ENCODE peak calls at places on chromosomes 16 and 17, in five cellular contexts. U, Q, K, B and R are unnamed samples.

GRCh38 chr16:30141750-30142149 is 18.7 kb upstream of the MAPK3 start:
- DNase-seq in U (no peak), Q (no peak), K (no peak), B (no peak), R (no peak)

GRCh38 chr16:70746708-70747424 is 54.1 kb downstream of the VAC14 start:
- DNase-seq in U (no peak), Q (peak; percentile 10), K (peak; percentile 84), B (peak; percentile 78), R (peak; percentile 43)

GRCh38 chr17:75242461-75243042 is 18.9 kb downstream of the GGA3 start:
- DNase-seq in U (peak; percentile 77), Q (peak; percentile 53), K (no peak), B (no peak), R (no peak)

GRCh38 chr17:65856865-65857264 is 295.4 kb upstream of the AXIN2 start:
- DNase-seq in U (no peak), Q (no peak), K (no peak), B (peak; percentile 32), R (no peak)

GRCh38 chr16:30485818-30486436 is 13.4 kb downstream of the ITGAL start:
- DNase-seq in U (no peak), Q (no peak), K (no peak), B (no peak), R (no peak)

GRCh38 chr17:42518046-42518754 is 17.8 kb upstream of the NAGLU start:
- DNase-seq in U (no peak), Q (no peak), K (peak; percentile 90), B (peak; percentile 84), R (no peak)

GRCh38 chr17:10631048-10631700 is 25.9 kb downstream of the MYH3 start:
- DNase-seq in U (no peak), Q (no peak), K (no peak), B (no peak), R (no peak)

GRCh38 chr16:30615358-30616076 is 5.3 kb upstream of the ZNF689 start:
- DNase-seq in U (peak; percentile 53), Q (peak; percentile 77), K (peak; percentile 70), B (no peak), R (peak; percentile 61)

GRCh38 chr16:54342001-54342776 is 55.6 kb upstream of the IRX3 start:
- DNase-seq in U (no peak), Q (no peak), K (no peak), B (peak; percentile 66), R (no peak)

GRCh38 chr17:4536742-4537411 is 18.3 kb downstream of the MYBBP1A start:
- DNase-seq in U (no peak), Q (no peak), K (peak; percentile 70), B (no peak), R (no peak)

GRCh38 chr16:55491691-55492090 is 12.7 kb downstream of the MMP2 start:
- DNase-seq in U (no peak), Q (no peak), K (no peak), B (no peak), R (no peak)

GRCh38 chr16:2486645-2487516 is 12.0 kb downstream of the TBC1D24 start:
- DNase-seq in U (peak; percentile 79), Q (peak; percentile 50), K (peak; percentile 79), B (no peak), R (peak; percentile 54)

GRCh38 chr16:67394271-67395104 is 1.2 kb upstream of the TPPP3 start:
- DNase-seq in U (no peak), Q (no peak), K (peak; percentile 63), B (no peak), R (no peak)

GRCh38 chr17:21214015-21214776 is at the start of gene TMEM11:
- DNase-seq in U (peak; percentile 94), Q (peak; percentile 97), K (peak; percentile 99), B (peak; percentile 95), R (peak; percentile 95)

GRCh38 chr17:8105957-8106398 is 12.3 kb downstream of the ALOXE3 start:
- DNase-seq in U (no peak), Q (peak; percentile 31), K (no peak), B (peak; percentile 84), R (no peak)

GRCh38 chr16:65314246-65315003 is 192.6 kb upstream of the CDH11 start:
- DNase-seq in U (no peak), Q (no peak), K (no peak), B (no peak), R (no peak)

GRCh38 chr16:8795096-8795495 is 2.3 kb downstream of the TMEM186 start:
- DNase-seq in U (no peak), Q (no peak), K (no peak), B (no peak), R (no peak)
- H3K27ac ChIP-seq in U (no peak overlapping the region), Q (no peak overlapping the region), K (no peak overlapping the region), B (no peak overlapping the region), R (no peak overlapping the region)

DNA sequence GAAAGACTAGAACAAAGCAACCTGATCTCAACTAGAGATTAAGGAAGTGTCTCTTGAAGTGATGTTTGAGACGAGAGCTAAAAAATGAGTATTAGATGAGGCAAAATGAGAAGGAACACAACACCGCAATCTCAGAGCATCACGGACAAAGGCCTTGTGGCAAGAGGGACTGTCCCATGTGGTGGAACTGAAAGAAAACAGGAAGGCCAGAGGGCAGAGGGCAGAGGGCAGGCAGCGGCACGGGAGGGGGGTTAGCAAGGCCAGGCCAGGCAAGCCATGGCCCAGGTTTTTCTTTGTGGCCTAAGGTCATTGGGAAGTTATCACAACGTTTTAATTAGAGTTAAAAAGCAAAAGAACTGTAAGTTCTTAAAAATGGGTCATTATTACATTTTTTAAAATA is 22.5 kb downstream of the RPA1 start:
- DNase-seq in U (no peak), Q (no peak), K (no peak), B (no peak), R (no peak)
- H3K36me3 ChIP-seq in U (peaks cover 21% of the 10 kb centered on the region), Q (peaks cover 88% of the 10 kb centered on the region), K (peaks cover 88% of the 10 kb centered on the region), B (peaks cover 17% of the 10 kb centered on the region), R (peaks cover 56% of the 10 kb centered on the region)

GRCh38 chr17:49647256-49647585 is 30.7 kb downstream of the SPOP start:
- DNase-seq in U (no peak), Q (no peak), K (no peak), B (no peak), R (no peak)
- H3K27ac ChIP-seq in U (no peak overlapping the region), Q (no peak overlapping the region), K (peak overlapping the region; percentile 89), B (peak overlapping the region; percentile 26), R (no peak overlapping the region)

GRCh38 chr16:28867241-28867640 is 3.6 kb downstream of the SH2B1 start:
- DNase-seq in U (no peak), Q (no peak), K (no peak), B (no peak), R (no peak)
- H3K36me3 ChIP-seq in U (peaks cover 24% of the 10 kb centered on the region), Q (peaks cover 47% of the 10 kb centered on the region), K (peaks cover 60% of the 10 kb centered on the region), B (peaks cover 21% of the 10 kb centered on the region), R (no peaks in the 10 kb centered on the region)

GRCh38 chr17:37425268-37425667 is 18.6 kb downstream of the TADA2A start:
- DNase-seq in U (no peak), Q (no peak), K (no peak), B (no peak), R (no peak)

GRCh38 chr17:37429039-37429438 is 22.4 kb downstream of the TADA2A start:
- DNase-seq in U (no peak), Q (no peak), K (no peak), B (no peak), R (no peak)

GRCh38 chr17:37429442-37429841 is 22.8 kb downstream of the TADA2A start:
- DNase-seq in U (no peak), Q (no peak), K (no peak), B (peak; percentile 21), R (no peak)

GRCh38 chr17:37432671-37433070 is 26.0 kb downstream of the TADA2A start:
- DNase-seq in U (no peak), Q (no peak), K (no peak), B (no peak), R (no peak)

DNA sequence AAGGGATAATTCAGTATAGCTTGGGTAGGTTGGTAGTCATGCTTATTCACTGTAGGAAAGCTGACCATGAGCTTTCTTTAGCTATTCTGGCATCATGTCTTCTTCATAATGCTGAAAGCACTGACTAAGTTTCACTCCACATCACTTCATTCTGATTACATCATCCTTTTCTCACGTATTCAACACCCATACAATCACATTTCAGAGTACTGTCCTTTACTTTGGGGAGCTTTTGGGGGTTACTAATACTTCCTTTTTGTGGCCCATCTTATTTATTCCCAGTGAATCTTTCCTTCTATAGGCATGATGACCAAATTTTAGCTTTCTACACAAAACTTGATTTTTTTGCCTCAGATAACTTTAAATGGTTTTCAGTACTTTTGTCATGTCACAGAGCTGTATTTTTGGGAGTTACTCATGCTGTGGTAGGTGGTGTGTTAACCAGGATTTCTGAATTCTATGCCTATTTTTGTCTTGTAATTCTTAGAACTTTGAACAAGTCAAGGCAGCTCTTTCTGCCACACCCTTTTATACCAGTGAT is 23.4 kb downstream of the TADA2A start:
- DNase-seq in U (no peak), Q (no peak), K (no peak), B (peak; percentile 88), R (no peak)
- H3K27ac ChIP-seq in U (no peak overlapping the region), Q (no peak overlapping the region), K (peak overlapping the region; percentile 62), B (peak overlapping the region; percentile 97), R (no peak overlapping the region)

DNA sequence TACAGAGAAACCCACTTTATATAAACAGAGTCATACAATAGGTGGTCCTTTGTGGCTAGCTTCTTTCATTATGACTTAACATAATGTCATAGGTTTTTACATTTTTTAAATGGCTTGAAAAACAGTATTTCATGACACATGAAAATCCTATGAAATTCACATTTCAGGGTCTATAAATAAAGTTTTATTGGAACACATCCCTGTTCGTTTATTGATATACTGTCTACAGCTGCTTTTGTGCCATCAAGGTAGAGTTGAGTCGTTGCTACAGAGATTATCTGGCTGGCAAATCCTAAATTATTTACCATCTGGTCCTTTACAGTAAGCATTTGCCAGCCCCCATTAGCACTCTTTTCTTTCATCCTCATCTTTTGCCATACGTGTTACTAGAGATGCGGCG is 2.3 kb downstream of the VPS4A start:
- DNase-seq in U (no peak), Q (no peak), K (no peak), B (no peak), R (no peak)
- H3K36me3 ChIP-seq in U (peaks cover 41% of the 10 kb centered on the region), Q (peaks cover 48% of the 10 kb centered on the region), K (peaks cover 46% of the 10 kb centered on the region), B (peaks cover 8% of the 10 kb centered on the region), R (peaks cover 44% of the 10 kb centered on the region)

DNA sequence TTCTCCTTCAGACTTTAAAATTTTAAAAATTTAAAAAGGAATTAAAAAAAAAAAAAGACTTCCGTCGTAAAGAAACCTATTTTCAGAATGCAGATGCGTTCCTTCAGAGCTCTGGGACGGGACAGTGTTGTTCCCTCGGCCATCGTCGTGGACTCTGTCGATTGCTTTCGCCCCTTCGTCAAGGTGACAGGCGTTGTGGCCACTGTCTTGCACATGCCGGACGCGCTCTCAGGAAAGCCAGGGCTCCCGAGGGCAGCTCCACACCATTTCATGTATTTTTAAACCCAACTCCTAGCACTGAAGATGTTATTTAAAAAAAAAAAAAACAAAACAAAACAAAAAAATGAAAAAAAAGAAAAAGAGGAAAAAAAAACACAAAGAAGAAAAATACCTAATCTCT is 22.3 kb downstream of the TMC6 start:
- DNase-seq in U (no peak), Q (no peak), K (peak; percentile 45), B (no peak), R (no peak)
- H3K27ac ChIP-seq in U (no peak overlapping the region), Q (no peak overlapping the region), K (no peak overlapping the region), B (no peak overlapping the region), R (no peak overlapping the region)

GRCh38 chr17:17131876-17132275 is 74.3 kb downstream of the PLD6 start:
- DNase-seq in U (no peak), Q (no peak), K (peak; percentile 37), B (no peak), R (no peak)
- H3K36me3 ChIP-seq in U (peaks cover 69% of the 10 kb centered on the region), Q (peaks cover 3% of the 10 kb centered on the region), K (peaks cover 81% of the 10 kb centered on the region), B (peaks cover 46% of the 10 kb centered on the region), R (peaks cover 4% of the 10 kb centered on the region)